ENCODE peak calls at places on chromosomes 3 and 15, in six cellular contexts. One of them, this sample, is unnamed.

GRCh38 chr3:157906627-157907026 is 199.6 kb downstream of the SHOX2 start:
- DNase-seq in neural progenitor cell: no peak
- DNase-seq in progenitor cell of endocrine pancreas: no peak
- DNase-seq in SHP77: no peak
- DNase-seq in sciatic nerve: no peak
- DNase-seq in ACHN: peak; percentile 2
- DNase-seq in this sample: no peak

GRCh38 chr3:24936574-24936973 is 441.9 kb upstream of the THRB start:
- DNase-seq in neural progenitor cell: no peak
- DNase-seq in ACHN: no peak
- DNase-seq in SHP77: no peak
- DNase-seq in sciatic nerve: no peak
- DNase-seq in progenitor cell of endocrine pancreas: no peak
- DNase-seq in this sample: no peak

GRCh38 chr3:29324180-29324651 is 43.3 kb downstream of the RBMS3 start:
- DNase-seq in ACHN: peak; percentile 92
- DNase-seq in sciatic nerve: peak; percentile 72
- DNase-seq in SHP77: no peak
- DNase-seq in neural progenitor cell: no peak
- DNase-seq in progenitor cell of endocrine pancreas: no peak
- DNase-seq in this sample: no peak

GRCh38 chr3:52205727-52206372 is 7.9 kb downstream of the ALAS1 start:
- DNase-seq in sciatic nerve: no peak
- DNase-seq in neural progenitor cell: no peak
- DNase-seq in progenitor cell of endocrine pancreas: no peak
- DNase-seq in ACHN: peak; percentile 34
- DNase-seq in SHP77: no peak
- DNase-seq in this sample: no peak

GRCh38 chr3:71784914-71785593 is at the start of gene PROK2:
- DNase-seq in sciatic nerve: no peak
- DNase-seq in progenitor cell of endocrine pancreas: no peak
- DNase-seq in SHP77: no peak
- DNase-seq in ACHN: no peak
- DNase-seq in neural progenitor cell: peak; percentile 76
- DNase-seq in this sample: no peak

GRCh38 chr15:47523669-47524068 is 193.6 kb upstream of the SEMA6D start:
- DNase-seq in neural progenitor cell: no peak
- DNase-seq in ACHN: no peak
- DNase-seq in SHP77: no peak
- DNase-seq in sciatic nerve: no peak
- DNase-seq in progenitor cell of endocrine pancreas: no peak
- DNase-seq in this sample: no peak

GRCh38 chr15:60585743-60586708 is 107.1 kb upstream of the ICE2 start:
- DNase-seq in ACHN: peak; percentile 65
- DNase-seq in progenitor cell of endocrine pancreas: peak; percentile 30
- DNase-seq in neural progenitor cell: peak; percentile 85
- DNase-seq in sciatic nerve: peak; percentile 68
- DNase-seq in SHP77: peak; percentile 61
- DNase-seq in this sample: no peak

GRCh38 chr3:30659270-30660127 is 53.1 kb downstream of the TGFBR2 start:
- DNase-seq in ACHN: peak; percentile 74
- DNase-seq in sciatic nerve: no peak
- DNase-seq in SHP77: no peak
- DNase-seq in progenitor cell of endocrine pancreas: no peak
- DNase-seq in neural progenitor cell: no peak
- DNase-seq in this sample: no peak

GRCh38 chr3:45950131-45950530 is 6.9 kb downstream of the CXCR6 start:
- DNase-seq in ACHN: no peak
- DNase-seq in neural progenitor cell: no peak
- DNase-seq in SHP77: no peak
- DNase-seq in progenitor cell of endocrine pancreas: no peak
- DNase-seq in sciatic nerve: no peak
- DNase-seq in this sample: no peak

GRCh38 chr15:75167588-75168076 is 34.0 kb upstream of the C15orf39 start:
- DNase-seq in neural progenitor cell: no peak
- DNase-seq in ACHN: no peak
- DNase-seq in progenitor cell of endocrine pancreas: no peak
- DNase-seq in sciatic nerve: no peak
- DNase-seq in SHP77: no peak
- DNase-seq in this sample: no peak

GRCh38 chr3:154428369-154429206 is 1.4 kb downstream of the GPR149 start:
- DNase-seq in ACHN: no peak
- DNase-seq in sciatic nerve: no peak
- DNase-seq in progenitor cell of endocrine pancreas: peak; percentile 13
- DNase-seq in SHP77: no peak
- DNase-seq in neural progenitor cell: peak; percentile 69
- DNase-seq in this sample: no peak

GRCh38 chr15:23504003-23504402 is 57.0 kb upstream of the GOLGA6L2 start:
- DNase-seq in sciatic nerve: no peak
- DNase-seq in SHP77: no peak
- DNase-seq in ACHN: no peak
- DNase-seq in neural progenitor cell: no peak
- DNase-seq in progenitor cell of endocrine pancreas: no peak
- DNase-seq in this sample: no peak

GRCh38 chr3:36792342-36792741 is 28.0 kb upstream of the DCLK3 start:
- DNase-seq in SHP77: peak; percentile 23
- DNase-seq in neural progenitor cell: peak; percentile 78
- DNase-seq in progenitor cell of endocrine pancreas: peak; percentile 14
- DNase-seq in sciatic nerve: no peak
- DNase-seq in ACHN: peak; percentile 40
- DNase-seq in this sample: no peak